ENCODE peak calls at places on chromosomes 12 and 14, in ten cellular contexts. One of them, this sample, is unnamed.

GRCh38 chr14:104108570-104109060 is 23.1 kb downstream of the ASPG start:
- DNase-seq in posterior cingulate gyrus: no peak
- DNase-seq in activated CD4-positive, alpha-beta T cell treated with anti-CD3 and anti-CD28 coated beads for 1 hour: no peak
- DNase-seq in HL-60: no peak
- DNase-seq in activated T-helper 9 cell treated with anti-CD3 and anti-CD28 coated beads, Interleukin-2, amount 50 U/mL, for 16 hours: no peak
- DNase-seq in GM18507: no peak
- DNase-seq in HEK293T: no peak
- DNase-seq in H7: peak
- DNase-seq in activated T-helper 1 cell treated with anti-CD3 and anti-CD28 coated beads, Interleukin-2, amount 50 U/mL, for 16 hours: no peak
- DNase-seq in iris pigment epithelial cell: no peak
- DNase-seq in this sample: peak

GRCh38 chr12:93778306-93778705 is 101.1 kb downstream of the CRADD start:
- DNase-seq in posterior cingulate gyrus: no peak
- DNase-seq in activated CD4-positive, alpha-beta T cell treated with anti-CD3 and anti-CD28 coated beads for 1 hour: no peak
- DNase-seq in HL-60: no peak
- DNase-seq in activated T-helper 9 cell treated with anti-CD3 and anti-CD28 coated beads, Interleukin-2, amount 50 U/mL, for 16 hours: no peak
- DNase-seq in GM18507: no peak
- DNase-seq in HEK293T: no peak
- DNase-seq in H7: no peak
- DNase-seq in activated T-helper 1 cell treated with anti-CD3 and anti-CD28 coated beads, Interleukin-2, amount 50 U/mL, for 16 hours: no peak
- DNase-seq in iris pigment epithelial cell: peak
- DNase-seq in this sample: peak

GRCh38 chr12:94637714-94638113 is 12.6 kb downstream of the TMCC3 start:
- DNase-seq in posterior cingulate gyrus: no peak
- DNase-seq in activated CD4-positive, alpha-beta T cell treated with anti-CD3 and anti-CD28 coated beads for 1 hour: no peak
- DNase-seq in HL-60: no peak
- DNase-seq in activated T-helper 9 cell treated with anti-CD3 and anti-CD28 coated beads, Interleukin-2, amount 50 U/mL, for 16 hours: no peak
- DNase-seq in GM18507: no peak
- DNase-seq in HEK293T: no peak
- DNase-seq in H7: no peak
- DNase-seq in activated T-helper 1 cell treated with anti-CD3 and anti-CD28 coated beads, Interleukin-2, amount 50 U/mL, for 16 hours: no peak
- DNase-seq in iris pigment epithelial cell: no peak
- DNase-seq in this sample: no peak

GRCh38 chr12:89160716-89161123 is 191.6 kb downstream of the DUSP6 start:
- DNase-seq in posterior cingulate gyrus: no peak
- DNase-seq in activated CD4-positive, alpha-beta T cell treated with anti-CD3 and anti-CD28 coated beads for 1 hour: no peak
- DNase-seq in HL-60: peak
- DNase-seq in activated T-helper 9 cell treated with anti-CD3 and anti-CD28 coated beads, Interleukin-2, amount 50 U/mL, for 16 hours: peak
- DNase-seq in GM18507: no peak
- DNase-seq in HEK293T: no peak
- DNase-seq in H7: no peak
- DNase-seq in activated T-helper 1 cell treated with anti-CD3 and anti-CD28 coated beads, Interleukin-2, amount 50 U/mL, for 16 hours: peak
- DNase-seq in iris pigment epithelial cell: peak
- DNase-seq in this sample: no peak

GRCh38 chr12:57755454-57756372 is 810 bp downstream of the MARCHF9 start:
- DNase-seq in posterior cingulate gyrus: no peak
- DNase-seq in activated CD4-positive, alpha-beta T cell treated with anti-CD3 and anti-CD28 coated beads for 1 hour: no peak
- DNase-seq in HL-60: no peak
- DNase-seq in activated T-helper 9 cell treated with anti-CD3 and anti-CD28 coated beads, Interleukin-2, amount 50 U/mL, for 16 hours: peak
- DNase-seq in GM18507: no peak
- DNase-seq in HEK293T: no peak
- DNase-seq in H7: peak
- DNase-seq in activated T-helper 1 cell treated with anti-CD3 and anti-CD28 coated beads, Interleukin-2, amount 50 U/mL, for 16 hours: no peak
- DNase-seq in iris pigment epithelial cell: no peak
- DNase-seq in this sample: no peak

GRCh38 chr12:2052861-2053674 is at the start of gene CACNA1C:
- DNase-seq in posterior cingulate gyrus: peak
- DNase-seq in activated CD4-positive, alpha-beta T cell treated with anti-CD3 and anti-CD28 coated beads for 1 hour: peak
- DNase-seq in HL-60: peak
- DNase-seq in activated T-helper 9 cell treated with anti-CD3 and anti-CD28 coated beads, Interleukin-2, amount 50 U/mL, for 16 hours: no peak
- DNase-seq in GM18507: no peak
- DNase-seq in HEK293T: peak
- DNase-seq in H7: peak
- DNase-seq in activated T-helper 1 cell treated with anti-CD3 and anti-CD28 coated beads, Interleukin-2, amount 50 U/mL, for 16 hours: no peak
- DNase-seq in iris pigment epithelial cell: peak
- DNase-seq in this sample: peak

GRCh38 chr12:75560167-75560566 is 48.8 kb upstream of the KRR1 start:
- DNase-seq in posterior cingulate gyrus: no peak
- DNase-seq in activated CD4-positive, alpha-beta T cell treated with anti-CD3 and anti-CD28 coated beads for 1 hour: no peak
- DNase-seq in HL-60: no peak
- DNase-seq in activated T-helper 9 cell treated with anti-CD3 and anti-CD28 coated beads, Interleukin-2, amount 50 U/mL, for 16 hours: no peak
- DNase-seq in GM18507: no peak
- DNase-seq in HEK293T: no peak
- DNase-seq in H7: no peak
- DNase-seq in activated T-helper 1 cell treated with anti-CD3 and anti-CD28 coated beads, Interleukin-2, amount 50 U/mL, for 16 hours: no peak
- DNase-seq in iris pigment epithelial cell: peak
- DNase-seq in this sample: no peak

GRCh38 chr12:67929373-67929772 is 59.9 kb upstream of the IFNG-AS1 start:
- DNase-seq in posterior cingulate gyrus: no peak
- DNase-seq in activated CD4-positive, alpha-beta T cell treated with anti-CD3 and anti-CD28 coated beads for 1 hour: no peak
- DNase-seq in HL-60: no peak
- DNase-seq in activated T-helper 9 cell treated with anti-CD3 and anti-CD28 coated beads, Interleukin-2, amount 50 U/mL, for 16 hours: no peak
- DNase-seq in GM18507: no peak
- DNase-seq in HEK293T: no peak
- DNase-seq in H7: no peak
- DNase-seq in activated T-helper 1 cell treated with anti-CD3 and anti-CD28 coated beads, Interleukin-2, amount 50 U/mL, for 16 hours: no peak
- DNase-seq in iris pigment epithelial cell: no peak
- DNase-seq in this sample: no peak

GRCh38 chr12:4962539-4963486 is 53.1 kb downstream of the KCNA1 start:
- DNase-seq in posterior cingulate gyrus: no peak
- DNase-seq in activated CD4-positive, alpha-beta T cell treated with anti-CD3 and anti-CD28 coated beads for 1 hour: no peak
- DNase-seq in HL-60: no peak
- DNase-seq in activated T-helper 9 cell treated with anti-CD3 and anti-CD28 coated beads, Interleukin-2, amount 50 U/mL, for 16 hours: no peak
- DNase-seq in GM18507: no peak
- DNase-seq in HEK293T: no peak
- DNase-seq in H7: no peak
- DNase-seq in activated T-helper 1 cell treated with anti-CD3 and anti-CD28 coated beads, Interleukin-2, amount 50 U/mL, for 16 hours: no peak
- DNase-seq in iris pigment epithelial cell: peak
- DNase-seq in this sample: no peak

GRCh38 chr12:54282949-54283593 is 2.5 kb downstream of the HNRNPA1 start:
- DNase-seq in posterior cingulate gyrus: no peak
- DNase-seq in activated CD4-positive, alpha-beta T cell treated with anti-CD3 and anti-CD28 coated beads for 1 hour: no peak
- DNase-seq in HL-60: peak
- DNase-seq in activated T-helper 9 cell treated with anti-CD3 and anti-CD28 coated beads, Interleukin-2, amount 50 U/mL, for 16 hours: no peak
- DNase-seq in GM18507: no peak
- DNase-seq in HEK293T: no peak
- DNase-seq in H7: no peak
- DNase-seq in activated T-helper 1 cell treated with anti-CD3 and anti-CD28 coated beads, Interleukin-2, amount 50 U/mL, for 16 hours: no peak
- DNase-seq in iris pigment epithelial cell: no peak
- DNase-seq in this sample: no peak

GRCh38 chr12:106417926-106418910 is 60.7 kb downstream of the POLR3B start:
- DNase-seq in posterior cingulate gyrus: no peak
- DNase-seq in activated CD4-positive, alpha-beta T cell treated with anti-CD3 and anti-CD28 coated beads for 1 hour: no peak
- DNase-seq in HL-60: no peak
- DNase-seq in activated T-helper 9 cell treated with anti-CD3 and anti-CD28 coated beads, Interleukin-2, amount 50 U/mL, for 16 hours: no peak
- DNase-seq in GM18507: no peak
- DNase-seq in HEK293T: no peak
- DNase-seq in H7: no peak
- DNase-seq in activated T-helper 1 cell treated with anti-CD3 and anti-CD28 coated beads, Interleukin-2, amount 50 U/mL, for 16 hours: no peak
- DNase-seq in iris pigment epithelial cell: peak
- DNase-seq in this sample: no peak

GRCh38 chr12:11623382-11623781 is 26.1 kb upstream of the ETV6 start:
- DNase-seq in posterior cingulate gyrus: no peak
- DNase-seq in activated CD4-positive, alpha-beta T cell treated with anti-CD3 and anti-CD28 coated beads for 1 hour: no peak
- DNase-seq in HL-60: peak
- DNase-seq in activated T-helper 9 cell treated with anti-CD3 and anti-CD28 coated beads, Interleukin-2, amount 50 U/mL, for 16 hours: no peak
- DNase-seq in GM18507: no peak
- DNase-seq in HEK293T: no peak
- DNase-seq in H7: no peak
- DNase-seq in activated T-helper 1 cell treated with anti-CD3 and anti-CD28 coated beads, Interleukin-2, amount 50 U/mL, for 16 hours: no peak
- DNase-seq in iris pigment epithelial cell: peak
- DNase-seq in this sample: no peak

GRCh38 chr14:101178184-101179072 is 274.9 kb upstream of the RTL1 start:
- DNase-seq in posterior cingulate gyrus: no peak
- DNase-seq in activated CD4-positive, alpha-beta T cell treated with anti-CD3 and anti-CD28 coated beads for 1 hour: no peak
- DNase-seq in HL-60: no peak
- DNase-seq in activated T-helper 9 cell treated with anti-CD3 and anti-CD28 coated beads, Interleukin-2, amount 50 U/mL, for 16 hours: no peak
- DNase-seq in GM18507: no peak
- DNase-seq in HEK293T: no peak
- DNase-seq in H7: no peak
- DNase-seq in activated T-helper 1 cell treated with anti-CD3 and anti-CD28 coated beads, Interleukin-2, amount 50 U/mL, for 16 hours: no peak
- DNase-seq in iris pigment epithelial cell: no peak
- DNase-seq in this sample: no peak

GRCh38 chr14:92471919-92472318 is 41.7 kb upstream of the RIN3 start:
- DNase-seq in posterior cingulate gyrus: no peak
- DNase-seq in activated CD4-positive, alpha-beta T cell treated with anti-CD3 and anti-CD28 coated beads for 1 hour: no peak
- DNase-seq in HL-60: no peak
- DNase-seq in activated T-helper 9 cell treated with anti-CD3 and anti-CD28 coated beads, Interleukin-2, amount 50 U/mL, for 16 hours: no peak
- DNase-seq in GM18507: no peak
- DNase-seq in HEK293T: no peak
- DNase-seq in H7: peak
- DNase-seq in activated T-helper 1 cell treated with anti-CD3 and anti-CD28 coated beads, Interleukin-2, amount 50 U/mL, for 16 hours: no peak
- DNase-seq in iris pigment epithelial cell: peak
- DNase-seq in this sample: no peak

GRCh38 chr12:47781479-47782371 is 8.7 kb downstream of the SLC48A1 start:
- DNase-seq in posterior cingulate gyrus: no peak
- DNase-seq in activated CD4-positive, alpha-beta T cell treated with anti-CD3 and anti-CD28 coated beads for 1 hour: no peak
- DNase-seq in HL-60: no peak
- DNase-seq in activated T-helper 9 cell treated with anti-CD3 and anti-CD28 coated beads, Interleukin-2, amount 50 U/mL, for 16 hours: no peak
- DNase-seq in GM18507: no peak
- DNase-seq in HEK293T: no peak
- DNase-seq in H7: no peak
- DNase-seq in activated T-helper 1 cell treated with anti-CD3 and anti-CD28 coated beads, Interleukin-2, amount 50 U/mL, for 16 hours: no peak
- DNase-seq in iris pigment epithelial cell: no peak
- DNase-seq in this sample: no peak

GRCh38 chr14:36717363-36717762 is 55.7 kb downstream of the PAX9 start:
- DNase-seq in posterior cingulate gyrus: no peak
- DNase-seq in activated CD4-positive, alpha-beta T cell treated with anti-CD3 and anti-CD28 coated beads for 1 hour: no peak
- DNase-seq in HL-60: no peak
- DNase-seq in activated T-helper 9 cell treated with anti-CD3 and anti-CD28 coated beads, Interleukin-2, amount 50 U/mL, for 16 hours: no peak
- DNase-seq in GM18507: no peak
- DNase-seq in HEK293T: no peak
- DNase-seq in H7: peak
- DNase-seq in activated T-helper 1 cell treated with anti-CD3 and anti-CD28 coated beads, Interleukin-2, amount 50 U/mL, for 16 hours: no peak
- DNase-seq in iris pigment epithelial cell: no peak
- DNase-seq in this sample: no peak

GRCh38 chr12:100427078-100427477 is 46.6 kb upstream of the NR1H4 start:
- DNase-seq in posterior cingulate gyrus: no peak
- DNase-seq in activated CD4-positive, alpha-beta T cell treated with anti-CD3 and anti-CD28 coated beads for 1 hour: no peak
- DNase-seq in HL-60: no peak
- DNase-seq in activated T-helper 9 cell treated with anti-CD3 and anti-CD28 coated beads, Interleukin-2, amount 50 U/mL, for 16 hours: no peak
- DNase-seq in GM18507: no peak
- DNase-seq in HEK293T: no peak
- DNase-seq in H7: no peak
- DNase-seq in activated T-helper 1 cell treated with anti-CD3 and anti-CD28 coated beads, Interleukin-2, amount 50 U/mL, for 16 hours: no peak
- DNase-seq in iris pigment epithelial cell: peak
- DNase-seq in this sample: no peak

GRCh38 chr14:61322799-61323290 is 1.5 kb downstream of the PRKCH start:
- DNase-seq in posterior cingulate gyrus: no peak
- DNase-seq in activated CD4-positive, alpha-beta T cell treated with anti-CD3 and anti-CD28 coated beads for 1 hour: peak
- DNase-seq in HL-60: no peak
- DNase-seq in activated T-helper 9 cell treated with anti-CD3 and anti-CD28 coated beads, Interleukin-2, amount 50 U/mL, for 16 hours: no peak
- DNase-seq in GM18507: no peak
- DNase-seq in HEK293T: no peak
- DNase-seq in H7: peak
- DNase-seq in activated T-helper 1 cell treated with anti-CD3 and anti-CD28 coated beads, Interleukin-2, amount 50 U/mL, for 16 hours: no peak
- DNase-seq in iris pigment epithelial cell: peak
- DNase-seq in this sample: no peak

GRCh38 chr14:59998575-59998974 is 78.6 kb downstream of the LRRC9 start:
- DNase-seq in posterior cingulate gyrus: no peak
- DNase-seq in activated CD4-positive, alpha-beta T cell treated with anti-CD3 and anti-CD28 coated beads for 1 hour: no peak
- DNase-seq in HL-60: no peak
- DNase-seq in activated T-helper 9 cell treated with anti-CD3 and anti-CD28 coated beads, Interleukin-2, amount 50 U/mL, for 16 hours: no peak
- DNase-seq in GM18507: no peak
- DNase-seq in HEK293T: no peak
- DNase-seq in H7: no peak
- DNase-seq in activated T-helper 1 cell treated with anti-CD3 and anti-CD28 coated beads, Interleukin-2, amount 50 U/mL, for 16 hours: no peak
- DNase-seq in iris pigment epithelial cell: no peak
- DNase-seq in this sample: no peak

GRCh38 chr12:57461326-57461903 is 1.8 kb downstream of the GLI1 start:
- DNase-seq in posterior cingulate gyrus: no peak
- DNase-seq in activated CD4-positive, alpha-beta T cell treated with anti-CD3 and anti-CD28 coated beads for 1 hour: no peak
- DNase-seq in HL-60: no peak
- DNase-seq in activated T-helper 9 cell treated with anti-CD3 and anti-CD28 coated beads, Interleukin-2, amount 50 U/mL, for 16 hours: no peak
- DNase-seq in GM18507: no peak
- DNase-seq in HEK293T: peak
- DNase-seq in H7: peak
- DNase-seq in activated T-helper 1 cell treated with anti-CD3 and anti-CD28 coated beads, Interleukin-2, amount 50 U/mL, for 16 hours: no peak
- DNase-seq in iris pigment epithelial cell: peak
- DNase-seq in this sample: peak

GRCh38 chr14:55160989-55161388 is 30.4 kb downstream of the DLGAP5 start:
- DNase-seq in posterior cingulate gyrus: no peak
- DNase-seq in activated CD4-positive, alpha-beta T cell treated with anti-CD3 and anti-CD28 coated beads for 1 hour: no peak
- DNase-seq in HL-60: no peak
- DNase-seq in activated T-helper 9 cell treated with anti-CD3 and anti-CD28 coated beads, Interleukin-2, amount 50 U/mL, for 16 hours: no peak
- DNase-seq in GM18507: no peak
- DNase-seq in HEK293T: no peak
- DNase-seq in H7: peak
- DNase-seq in activated T-helper 1 cell treated with anti-CD3 and anti-CD28 coated beads, Interleukin-2, amount 50 U/mL, for 16 hours: no peak
- DNase-seq in iris pigment epithelial cell: peak
- DNase-seq in this sample: no peak

GRCh38 chr12:54229624-54230212 is 40.9 kb upstream of the SMUG1 start:
- DNase-seq in posterior cingulate gyrus: no peak
- DNase-seq in activated CD4-positive, alpha-beta T cell treated with anti-CD3 and anti-CD28 coated beads for 1 hour: no peak
- DNase-seq in HL-60: no peak
- DNase-seq in activated T-helper 9 cell treated with anti-CD3 and anti-CD28 coated beads, Interleukin-2, amount 50 U/mL, for 16 hours: no peak
- DNase-seq in GM18507: no peak
- DNase-seq in HEK293T: no peak
- DNase-seq in H7: no peak
- DNase-seq in activated T-helper 1 cell treated with anti-CD3 and anti-CD28 coated beads, Interleukin-2, amount 50 U/mL, for 16 hours: no peak
- DNase-seq in iris pigment epithelial cell: peak
- DNase-seq in this sample: peak

GRCh38 chr14:94505641-94506040 is 3.6 kb downstream of the SERPINA12 start:
- DNase-seq in posterior cingulate gyrus: no peak
- DNase-seq in activated CD4-positive, alpha-beta T cell treated with anti-CD3 and anti-CD28 coated beads for 1 hour: no peak
- DNase-seq in HL-60: no peak
- DNase-seq in activated T-helper 9 cell treated with anti-CD3 and anti-CD28 coated beads, Interleukin-2, amount 50 U/mL, for 16 hours: no peak
- DNase-seq in GM18507: no peak
- DNase-seq in HEK293T: no peak
- DNase-seq in H7: no peak
- DNase-seq in activated T-helper 1 cell treated with anti-CD3 and anti-CD28 coated beads, Interleukin-2, amount 50 U/mL, for 16 hours: no peak
- DNase-seq in iris pigment epithelial cell: no peak
- DNase-seq in this sample: no peak

GRCh38 chr14:58479975-58480374 is 52.5 kb downstream of the KIAA0586 start:
- DNase-seq in posterior cingulate gyrus: no peak
- DNase-seq in activated CD4-positive, alpha-beta T cell treated with anti-CD3 and anti-CD28 coated beads for 1 hour: no peak
- DNase-seq in HL-60: peak
- DNase-seq in activated T-helper 9 cell treated with anti-CD3 and anti-CD28 coated beads, Interleukin-2, amount 50 U/mL, for 16 hours: no peak
- DNase-seq in GM18507: no peak
- DNase-seq in HEK293T: no peak
- DNase-seq in H7: no peak
- DNase-seq in activated T-helper 1 cell treated with anti-CD3 and anti-CD28 coated beads, Interleukin-2, amount 50 U/mL, for 16 hours: no peak
- DNase-seq in iris pigment epithelial cell: no peak
- DNase-seq in this sample: no peak

GRCh38 chr14:52363969-52364368 is 49.9 kb downstream of the PTGER2 start:
- DNase-seq in posterior cingulate gyrus: no peak
- DNase-seq in activated CD4-positive, alpha-beta T cell treated with anti-CD3 and anti-CD28 coated beads for 1 hour: no peak
- DNase-seq in HL-60: peak
- DNase-seq in activated T-helper 9 cell treated with anti-CD3 and anti-CD28 coated beads, Interleukin-2, amount 50 U/mL, for 16 hours: no peak
- DNase-seq in GM18507: no peak
- DNase-seq in HEK293T: no peak
- DNase-seq in H7: no peak
- DNase-seq in activated T-helper 1 cell treated with anti-CD3 and anti-CD28 coated beads, Interleukin-2, amount 50 U/mL, for 16 hours: no peak
- DNase-seq in iris pigment epithelial cell: no peak
- DNase-seq in this sample: no peak

GRCh38 chr12:132908145-132909029 is 21.0 kb upstream of the CHFR start:
- DNase-seq in posterior cingulate gyrus: peak
- DNase-seq in activated CD4-positive, alpha-beta T cell treated with anti-CD3 and anti-CD28 coated beads for 1 hour: peak
- DNase-seq in HL-60: peak
- DNase-seq in activated T-helper 9 cell treated with anti-CD3 and anti-CD28 coated beads, Interleukin-2, amount 50 U/mL, for 16 hours: peak
- DNase-seq in GM18507: peak
- DNase-seq in HEK293T: peak
- DNase-seq in H7: peak
- DNase-seq in activated T-helper 1 cell treated with anti-CD3 and anti-CD28 coated beads, Interleukin-2, amount 50 U/mL, for 16 hours: peak
- DNase-seq in iris pigment epithelial cell: peak
- DNase-seq in this sample: peak

GRCh38 chr14:71692496-71692895 is 239.7 kb upstream of the RGS6 start:
- DNase-seq in posterior cingulate gyrus: peak
- DNase-seq in activated CD4-positive, alpha-beta T cell treated with anti-CD3 and anti-CD28 coated beads for 1 hour: no peak
- DNase-seq in HL-60: no peak
- DNase-seq in activated T-helper 9 cell treated with anti-CD3 and anti-CD28 coated beads, Interleukin-2, amount 50 U/mL, for 16 hours: no peak
- DNase-seq in GM18507: no peak
- DNase-seq in HEK293T: no peak
- DNase-seq in H7: no peak
- DNase-seq in activated T-helper 1 cell treated with anti-CD3 and anti-CD28 coated beads, Interleukin-2, amount 50 U/mL, for 16 hours: no peak
- DNase-seq in iris pigment epithelial cell: peak
- DNase-seq in this sample: peak

GRCh38 chr12:4648099-4648498 is 752 bp downstream of the AKAP3 start:
- DNase-seq in posterior cingulate gyrus: no peak
- DNase-seq in activated CD4-positive, alpha-beta T cell treated with anti-CD3 and anti-CD28 coated beads for 1 hour: no peak
- DNase-seq in HL-60: peak
- DNase-seq in activated T-helper 9 cell treated with anti-CD3 and anti-CD28 coated beads, Interleukin-2, amount 50 U/mL, for 16 hours: no peak
- DNase-seq in GM18507: no peak
- DNase-seq in HEK293T: no peak
- DNase-seq in H7: no peak
- DNase-seq in activated T-helper 1 cell treated with anti-CD3 and anti-CD28 coated beads, Interleukin-2, amount 50 U/mL, for 16 hours: no peak
- DNase-seq in iris pigment epithelial cell: no peak
- DNase-seq in this sample: no peak

This sample was measured in ascending aorta.